ENCODE peak calls at places on chromosomes 12 and 14, in seven cellular contexts. I is K562, E is SK-N-SH, O is GM12878, C is HepG2, X is HCT116, D is H1. N is an unnamed sample.

GRCh38 chr12:23760495-23760894 is 189.0 kb downstream of the SOX5 start:
- DNase-seq in X (no peak), C (no peak), D (peak; percentile 53), I (no peak), O (no peak), E (no peak), N (no peak)

GRCh38 chr12:122837306-122838265 is 2.3 kb downstream of the HIP1R start:
- DNase-seq in X (no peak), C (peak; percentile 57), D (no peak), O (no peak), I (peak; percentile 39), E (no peak), N (no peak)

GRCh38 chr12:47844264-47845020 is 24.7 kb upstream of the HDAC7 start:
- DNase-seq in C (no peak), O (no peak), D (no peak), I (no peak), X (no peak), E (no peak), N (no peak)

GRCh38 chr12:54393350-54393655 is 8.8 kb upstream of the ZNF385A start:
- DNase-seq in X (no peak), O (no peak), D (no peak), E (no peak), C (no peak), I (no peak), N (no peak)

GRCh38 chr12:40336573-40337199 is 111.9 kb downstream of the LRRK2 start:
- DNase-seq in X (no peak), E (peak; percentile 37), C (peak; percentile 2), I (no peak), D (no peak), O (no peak), N (no peak)

GRCh38 chr14:99168330-99168729 is 103.7 kb downstream of the BCL11B start:
- DNase-seq in D (peak; percentile 22), O (no peak), C (no peak), I (no peak), X (no peak), E (no peak), N (no peak)

GRCh38 chr14:74237441-74237840 is 1.8 kb upstream of the VSX2 start:
- DNase-seq in X (no peak), D (no peak), E (no peak), O (no peak), C (no peak), I (no peak), N (no peak)

GRCh38 chr12:55713721-55714120 is 2.1 kb upstream of the BLOC1S1 start:
- DNase-seq in I (no peak), E (no peak), X (no peak), C (no peak), O (no peak), D (no peak), N (no peak)

GRCh38 chr12:117034691-117035090 is 64.5 kb downstream of the TESC start:
- DNase-seq in O (no peak), C (no peak), E (no peak), I (no peak), X (no peak), D (no peak), N (no peak)

GRCh38 chr14:98834119-98834518 is 437.9 kb downstream of the BCL11B start:
- DNase-seq in C (no peak), I (no peak), E (no peak), X (no peak), O (no peak), D (no peak), N (no peak)

GRCh38 chr12:94070520-94070919 is 77.9 kb upstream of the PLXNC1 start:
- DNase-seq in X (no peak), E (no peak), C (no peak), I (no peak), D (no peak), O (no peak), N (no peak)

GRCh38 chr14:99534863-99535262 is 53.7 kb downstream of the CCNK start:
- DNase-seq in E (no peak), C (no peak), O (no peak), X (no peak), D (no peak), I (no peak), N (no peak)

GRCh38 chr14:99320621-99321235 is 48.7 kb upstream of the BCL11B start:
- DNase-seq in C (no peak), I (no peak), O (no peak), D (peak; percentile 47), X (no peak), E (no peak), N (no peak)

GRCh38 chr14:67650694-67651093 is 23.7 kb downstream of the VTI1B start:
- DNase-seq in O (no peak), I (no peak), D (no peak), E (no peak), C (no peak), X (no peak), N (no peak)

GRCh38 chr14:64705406-64706118 is 1.3 kb downstream of the PLEKHG3 start:
- DNase-seq in X (no peak), E (peak; percentile 46), C (no peak), O (no peak), D (no peak), I (no peak), N (no peak)

GRCh38 chr12:4392223-4392742 is 12.8 kb upstream of the FGF23 start:
- DNase-seq in I (peak; percentile 33), C (no peak), O (no peak), D (no peak), E (no peak), X (no peak), N (no peak)

GRCh38 chr12:20483776-20484175 is 115.4 kb downstream of the PDE3A start:
- DNase-seq in I (no peak), X (no peak), E (no peak), O (no peak), D (no peak), C (no peak), N (no peak)

GRCh38 chr12:49260165-49260564 is 4.7 kb upstream of the TUBA1C start:
- DNase-seq in O (no peak), X (no peak), D (no peak), E (no peak), I (no peak), C (no peak), N (no peak)

GRCh38 chr12:3357950-3358525 is 133.0 kb upstream of the PRMT8 start:
- DNase-seq in D (no peak), C (no peak), X (no peak), E (no peak), I (no peak), O (no peak), N (no peak)

GRCh38 chr14:99671230-99672224 is 12.6 kb upstream of the CYP46A1 start:
- DNase-seq in C (peak; percentile 61), E (no peak), O (no peak), I (no peak), D (no peak), X (no peak), N (no peak)

GRCh38 chr12:63863658-63864455 is 19.4 kb downstream of the SRGAP1 start:
- DNase-seq in I (no peak), E (no peak), C (no peak), D (no peak), X (no peak), O (no peak), N (no peak)

GRCh38 chr12:102342281-102343006 is 137.9 kb downstream of the IGF1 start:
- DNase-seq in O (no peak), E (no peak), D (no peak), X (no peak), C (peak; percentile 42), I (no peak), N (no peak)

GRCh38 chr14:75223664-75224154 is 47.3 kb upstream of the TMED10 start:
- DNase-seq in D (no peak), C (no peak), I (no peak), X (no peak), E (no peak), O (peak; percentile 75), N (peak; percentile 62)

GRCh38 chr12:78584695-78585094 is 279.9 kb upstream of the SYT1 start:
- DNase-seq in I (no peak), D (peak; percentile 62), C (peak; percentile 6), X (peak; percentile 31), E (no peak), O (no peak), N (peak; percentile 64)

GRCh38 chr12:4274960-4275868 is 1.7 kb downstream of the CCND2 start:
- DNase-seq in I (peak; percentile 26), E (no peak), O (no peak), X (no peak), C (no peak), D (peak; percentile 54), N (no peak)

GRCh38 chr12:100249936-100250335 is 16.9 kb downstream of the DEPDC4 start:
- DNase-seq in I (no peak), C (no peak), E (no peak), O (no peak), X (no peak), D (no peak), N (no peak)

GRCh38 chr12:100251917-100252316 is 15.0 kb downstream of the DEPDC4 start:
- DNase-seq in X (no peak), E (no peak), O (no peak), D (no peak), I (no peak), C (peak; percentile 83), N (no peak)

GRCh38 chr12:100258127-100258526 is 8.8 kb downstream of the DEPDC4 start:
- DNase-seq in D (no peak), O (no peak), C (no peak), I (no peak), X (no peak), E (no peak), N (no peak)

GRCh38 chr12:100253437-100253836 is 13.4 kb downstream of the DEPDC4 start:
- DNase-seq in I (no peak), E (no peak), X (no peak), C (no peak), O (no peak), D (no peak), N (no peak)

GRCh38 chr12:100254876-100255275 is 12.0 kb downstream of the DEPDC4 start:
- DNase-seq in D (no peak), X (no peak), C (no peak), O (no peak), I (no peak), E (no peak), N (no peak)
- H3K4me3 ChIP-seq in D (no peak overlapping the region), X (no peak overlapping the region), C (no peak overlapping the region), O (no peak overlapping the region), I (no peak overlapping the region), E (no peak overlapping the region), N (no peak overlapping the region)

DNA sequence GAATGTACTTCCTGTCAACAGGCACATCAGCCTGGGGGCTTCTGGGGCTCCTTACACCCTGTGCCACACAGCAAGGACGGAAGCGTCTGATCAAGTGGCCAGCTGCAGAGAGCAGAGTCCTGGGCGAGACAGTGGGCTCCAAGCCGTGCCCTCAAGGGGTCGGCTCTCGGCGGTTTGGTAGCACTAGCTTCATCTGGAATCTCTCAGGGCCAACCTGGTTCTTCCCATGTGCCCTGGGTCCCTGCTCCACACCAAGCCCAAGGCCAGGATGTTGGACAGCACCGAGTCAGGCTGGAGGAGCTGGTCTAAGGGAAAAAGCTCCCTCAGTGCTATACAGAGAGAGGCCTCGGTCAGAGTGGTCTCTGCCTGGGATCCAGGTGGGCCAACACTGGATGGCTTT is 20.5 kb downstream of the DIO3 start:
- DNase-seq in E (no peak), X (no peak), D (no peak), O (no peak), C (no peak), I (no peak), N (no peak)
- TF ChIP-seq YY1 in E (no peak), X (no peak), D (no peak), O (no peak), C (no peak), I (no peak), N (no peak)

GRCh38 chr12:82740-83139 is 16.2 kb downstream of the IQSEC3 start:
- DNase-seq in O (no peak), C (no peak), D (no peak), X (no peak), E (no peak), I (no peak), N (no peak)
- H3K27me3 ChIP-seq in O (peaks cover 8% of the 10 kb centered on the region), C (peaks cover 56% of the 10 kb centered on the region), D (peaks cover 9% of the 10 kb centered on the region), X (peaks cover 46% of the 10 kb centered on the region), E (peaks cover 33% of the 10 kb centered on the region), I (no peaks in the 10 kb centered on the region), N (peaks cover 49% of the 10 kb centered on the region)

GRCh38 chr12:111297703-111298426 is 71.0 kb downstream of the PHETA1 start:
- DNase-seq in D (no peak), X (no peak), C (no peak), I (no peak), O (no peak), E (peak; percentile 68), N (no peak)
- H3K4me3 ChIP-seq in D (no peak overlapping the region), X (no peak overlapping the region), C (no peak overlapping the region), I (no peak overlapping the region), O (no peak overlapping the region), E (no peak overlapping the region), N (no peak overlapping the region)